ENCODE peak calls at places on chromosome 15, in eight cellular contexts. B is IMR-90, O is HepG2, M is HCT116, J is K562, R is SK-N-SH, C is H1, V is GM12878. I is an unnamed sample.

GRCh38 chr15:55894406-55894965 is 98.9 kb downstream of the NEDD4 start:
- DNase-seq in M (no peak), V (peak; percentile 5), R (no peak), C (no peak), B (no peak), O (no peak), J (no peak), I (no peak)

GRCh38 chr15:85581495-85581894 is 201.1 kb downstream of the AKAP13 start:
- DNase-seq in V (no peak), O (no peak), R (no peak), M (no peak), B (no peak), J (no peak), C (no peak), I (no peak)

GRCh38 chr15:77181305-77182074 is 110.6 kb upstream of the TSPAN3 start:
- DNase-seq in R (no peak), J (no peak), B (no peak), O (no peak), C (no peak), V (peak; percentile 82), M (no peak), I (no peak)

GRCh38 chr15:41561777-41562145 is 2.7 kb downstream of the TYRO3 start:
- DNase-seq in R (no peak), V (no peak), J (peak; percentile 50), C (peak; percentile 63), O (no peak), M (no peak), B (peak; percentile 73), I (no peak)

GRCh38 chr15:63544253-63545026 is 40.0 kb downstream of the USP3 start:
- DNase-seq in J (peak; percentile 29), B (no peak), O (no peak), M (no peak), R (no peak), V (no peak), C (no peak), I (no peak)

GRCh38 chr15:77143191-77143590 is 72.3 kb upstream of the TSPAN3 start:
- DNase-seq in J (no peak), M (no peak), V (no peak), R (no peak), O (no peak), B (no peak), C (no peak), I (no peak)

GRCh38 chr15:88982946-88983342 is 69.8 kb upstream of the MFGE8 start:
- DNase-seq in O (no peak), B (no peak), V (no peak), M (no peak), J (no peak), C (no peak), R (no peak), I (no peak)

GRCh38 chr15:88613074-88613944 is 7.8 kb upstream of the AEN start:
- DNase-seq in M (no peak), J (no peak), B (peak; percentile 33), V (no peak), O (no peak), C (peak; percentile 85), R (no peak), I (no peak)

GRCh38 chr15:31322486-31322885 is 4.1 kb upstream of the KLF13 start:
- DNase-seq in O (no peak), J (no peak), C (no peak), V (no peak), M (no peak), R (no peak), B (no peak), I (no peak)

GRCh38 chr15:78808550-78808949 is 2.7 kb downstream of the ADAMTS7 start:
- DNase-seq in B (peak; percentile 34), C (no peak), R (peak; percentile 60), V (no peak), O (peak; percentile 39), J (peak; percentile 52), M (peak; percentile 34), I (peak; percentile 71)

GRCh38 chr15:99986297-99987118 is 253.3 kb upstream of the LYSMD4 start:
- DNase-seq in M (no peak), C (no peak), J (peak; percentile 6), R (no peak), V (no peak), B (no peak), O (no peak), I (no peak)

DNA sequence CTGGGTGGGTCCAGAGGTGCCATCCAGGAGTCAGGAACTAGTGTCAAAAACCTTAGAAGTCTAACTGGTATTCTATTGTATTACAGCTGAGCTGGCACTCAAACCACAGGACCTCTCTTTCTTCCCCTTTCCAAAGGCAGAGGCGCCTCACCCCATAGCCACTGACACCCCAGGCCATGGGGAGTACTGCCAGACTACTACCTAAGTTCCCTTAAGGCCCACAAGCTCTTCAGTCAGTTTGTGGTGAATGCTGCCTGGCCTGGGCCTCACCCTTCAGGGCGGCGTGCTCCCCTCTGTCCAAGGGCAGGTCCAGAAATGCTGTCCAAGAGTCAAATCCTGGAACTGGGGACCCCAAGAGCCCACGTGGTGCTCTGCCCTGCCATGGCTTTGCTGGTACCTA is 43.0 kb upstream of the FGF7 start:
- DNase-seq in J (no peak), M (no peak), V (no peak), C (no peak), R (no peak), O (no peak), B (no peak), I (no peak)
- TF ChIP-seq RAD21 in J (no peak), M (no peak), V (no peak), C (no peak), R (no peak), O (no peak), B (no peak), I (no peak)

GRCh38 chr15:42785569-42785968 is 48.6 kb upstream of the CDAN1 start:
- DNase-seq in J (no peak), C (no peak), V (no peak), M (no peak), R (no peak), O (no peak), B (no peak), I (no peak)

GRCh38 chr15:42784705-42785104 is 47.8 kb upstream of the CDAN1 start:
- DNase-seq in R (no peak), O (no peak), B (no peak), C (no peak), V (no peak), M (no peak), J (no peak), I (no peak)

GRCh38 chr15:42786978-42787377 is 50.0 kb upstream of the CDAN1 start:
- DNase-seq in R (no peak), C (no peak), M (no peak), B (no peak), O (no peak), V (no peak), J (no peak), I (no peak)

GRCh38 chr15:42788725-42789124 is 51.8 kb upstream of the CDAN1 start:
- DNase-seq in B (no peak), O (no peak), R (no peak), J (no peak), M (no peak), V (no peak), C (no peak), I (no peak)
- TF ChIP-seq RAD21 in B (no peak), O (no peak), R (no peak), J (no peak), M (no peak), V (no peak), C (no peak), I (no peak)

GRCh38 chr15:74830868-74831267 is 4.4 kb downstream of the CPLX3 start:
- DNase-seq in V (no peak), M (no peak), B (no peak), O (no peak), R (no peak), C (no peak), J (no peak), I (no peak)
- TF ChIP-seq RAD21 in V (no peak), M (no peak), B (no peak), O (no peak), R (no peak), C (no peak), J (no peak), I (no peak)

DNA sequence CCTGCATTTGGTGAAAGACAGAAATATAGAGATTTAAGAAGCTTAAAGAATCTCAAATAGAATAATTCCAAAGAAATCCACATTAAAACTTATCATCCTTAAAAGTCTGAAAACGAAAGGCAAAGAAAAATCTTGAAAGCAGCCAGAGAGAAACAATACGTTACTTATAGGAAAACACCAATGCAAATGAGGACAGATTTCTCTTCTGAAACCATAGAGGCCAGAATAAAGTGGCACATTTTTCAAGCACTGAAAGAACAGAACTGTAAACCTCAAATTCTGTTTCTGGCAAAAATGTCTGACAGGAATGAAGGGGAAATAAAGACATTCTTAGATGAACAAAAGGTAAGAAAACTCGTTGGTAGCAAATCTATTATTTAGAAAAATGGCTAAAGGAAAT is 13.8 kb upstream of the ACTC1 start:
- DNase-seq in C (no peak), M (no peak), O (no peak), B (no peak), V (no peak), J (no peak), R (no peak), I (no peak)
- TF ChIP-seq RAD21 in C (no peak), M (no peak), O (no peak), B (no peak), V (no peak), J (no peak), R (no peak), I (no peak)

I was measured in A549.